ENCODE peak calls at places on chromosomes 3 and 15, in six cellular contexts. J is NCI-H69; X is mucosa of gallbladder; H is activated CD8-positive, alpha-beta memory T cell treated with anti-CD3 and anti-CD28 coated beads for 48 hours; W is GM13977; A is MG63. U is an unnamed sample.

GRCh38 chr3:65597225-65597951 is 441.3 kb downstream of the MAGI1 start:
- DNase-seq in H (no peak), W (no peak), X (peak; percentile 17), A (no peak), J (peak; percentile 88), U (no peak)

GRCh38 chr3:189273736-189274135 is 102.0 kb downstream of the TPRG1 start:
- DNase-seq in A (no peak), W (no peak), X (no peak), J (peak; percentile 13), H (no peak), U (no peak)

GRCh38 chr3:179244874-179245273 is 6.0 kb downstream of the KCNMB3 start:
- DNase-seq in H (no peak), W (no peak), X (no peak), J (no peak), A (no peak), U (no peak)

GRCh38 chr3:4425707-4426106 is 41.4 kb downstream of the SUMF1 start:
- DNase-seq in J (no peak), W (no peak), H (no peak), A (no peak), X (no peak), U (no peak)

GRCh38 chr3:121545049-121545563 is 682 bp downstream of the POLQ start:
- DNase-seq in A (peak; percentile 12), H (peak; percentile 8), X (no peak), W (peak; percentile 21), J (no peak), U (no peak)

GRCh38 chr15:48925714-48926223 is 38.0 kb downstream of the SHC4 start:
- DNase-seq in A (peak; percentile 73), W (no peak), X (no peak), J (peak; percentile 78), H (peak; percentile 5), U (no peak)

GRCh38 chr15:76964157-76964556 is 30.8 kb upstream of the PSTPIP1 start:
- DNase-seq in X (no peak), W (no peak), H (no peak), A (no peak), J (no peak), U (no peak)

GRCh38 chr3:127851899-127852298 is 29.6 kb upstream of the MGLL start:
- DNase-seq in X (no peak), A (no peak), J (peak; percentile 96), H (no peak), W (no peak), U (no peak)

GRCh38 chr15:32029409-32029861 is 880 bp upstream of the CHRNA7 start:
- DNase-seq in H (no peak), A (peak; percentile 17), J (peak; percentile 58), W (no peak), X (no peak), U (no peak)

GRCh38 chr15:66785637-66786036 is 83.6 kb downstream of the SMAD6 start:
- DNase-seq in A (no peak), W (no peak), J (no peak), H (no peak), X (no peak), U (no peak)

GRCh38 chr3:67661079-67661478 is 6.7 kb upstream of the SUCLG2 start:
- DNase-seq in A (no peak), W (no peak), J (no peak), H (no peak), X (no peak), U (no peak)

GRCh38 chr3:44114142-44114541 is 127.5 kb upstream of the TOPAZ1 start:
- DNase-seq in X (peak; percentile 38), H (peak; percentile 7), A (peak; percentile 28), J (peak; percentile 4), W (peak; percentile 59), U (no peak)